ENCODE peak calls at places on chromosomes 5 and 9, in eight cellular contexts. A is AG10803, G is GM20000, M is Calu3, W is GM10248, P is cardiac fibroblast, L is fibroblast of pulmonary artery, V is HFF-Myc. Z is an unnamed sample.

GRCh38 chr9:129693741-129694140 is 28.3 kb downstream of the PRRX2 start:
- DNase-seq in G (no peak), A (no peak), P (no peak), W (no peak), V (no peak), L (no peak), M (no peak), Z (no peak)

GRCh38 chr9:114207034-114207815 is 51.9 kb downstream of the COL27A1 start:
- DNase-seq in P (no peak), W (no peak), A (peak), L (peak), M (no peak), G (no peak), V (no peak), Z (no peak)

GRCh38 chr9:28134577-28134976 is 561.3 kb upstream of the C9orf72 start:
- DNase-seq in A (no peak), L (no peak), G (no peak), V (no peak), W (no peak), M (no peak), P (no peak), Z (no peak)

GRCh38 chr5:172775326-172776234 is 4.6 kb upstream of the DUSP1 start:
- DNase-seq in W (no peak), P (peak), V (no peak), A (peak), M (no peak), L (peak), G (no peak), Z (no peak)

GRCh38 chr5:151092750-151093149 is 11.9 kb upstream of the TNIP1 start:
- DNase-seq in M (peak), G (no peak), A (peak), W (no peak), L (peak), P (peak), V (no peak), Z (no peak)

GRCh38 chr9:111975709-111976108 is 79.1 kb downstream of the UGCG start:
- DNase-seq in G (no peak), P (no peak), M (peak), L (no peak), W (no peak), A (no peak), V (no peak), Z (no peak)

GRCh38 chr5:160311491-160312138 is 749 bp downstream of the CCNJL start:
- DNase-seq in A (no peak), W (no peak), G (peak), L (peak), V (no peak), M (peak), P (peak), Z (no peak)

GRCh38 chr5:180339583-180340183 is 13.5 kb downstream of the GFPT2 start:
- DNase-seq in M (no peak), G (no peak), W (no peak), A (peak), P (peak), V (no peak), L (no peak), Z (no peak)

GRCh38 chr5:76337949-76338589 is 65.0 kb upstream of the IQGAP2 start:
- DNase-seq in V (peak), L (peak), P (peak), W (peak), A (peak), M (peak), G (peak), Z (peak)

GRCh38 chr5:75948441-75948840 is 134.7 kb upstream of the SV2C start:
- DNase-seq in P (no peak), L (no peak), A (no peak), V (no peak), W (no peak), M (no peak), G (no peak), Z (no peak)

GRCh38 chr9:124774131-124774978 is 2.6 kb upstream of the OLFML2A start:
- DNase-seq in A (peak), P (peak), M (peak), V (peak), L (peak), G (peak), W (peak), Z (peak)

GRCh38 chr5:110840347-110840960 is 101.6 kb downstream of the SLC25A46 start:
- DNase-seq in M (no peak), P (no peak), V (no peak), A (no peak), L (no peak), G (no peak), W (no peak), Z (no peak)

GRCh38 chr5:54261596-54261995 is 48.8 kb downstream of the ARL15 start:
- DNase-seq in V (no peak), P (no peak), W (no peak), L (no peak), A (no peak), G (no peak), M (no peak), Z (no peak)

GRCh38 chr9:4550777-4551476 is 60.7 kb downstream of the SLC1A1 start:
- DNase-seq in G (no peak), W (no peak), L (peak), M (no peak), P (peak), A (peak), V (no peak), Z (no peak)

GRCh38 chr5:2036885-2037284 is 154.2 kb upstream of the IRX4 start:
- DNase-seq in P (no peak), G (no peak), L (no peak), A (no peak), V (no peak), W (no peak), M (no peak), Z (no peak)

GRCh38 chr9:122418016-122418415 is 47.2 kb downstream of the PTGS1 start:
- DNase-seq in L (peak), G (no peak), M (no peak), A (peak), W (no peak), P (peak), V (no peak), Z (no peak)

GRCh38 chr9:12708562-12709298 is 15.5 kb downstream of the TYRP1 start:
- DNase-seq in M (no peak), P (peak), L (peak), V (no peak), A (peak), W (no peak), G (no peak), Z (peak)

GRCh38 chr5:127312131-127312530 is 21.5 kb downstream of the MEGF10 start:
- DNase-seq in V (no peak), L (no peak), M (no peak), W (no peak), P (no peak), A (no peak), G (no peak), Z (no peak)

GRCh38 chr9:96612105-96612965 is 7.3 kb downstream of the CDC14B start:
- DNase-seq in G (no peak), A (peak), V (peak), L (peak), P (peak), W (no peak), M (peak), Z (peak)

GRCh38 chr5:159178978-159179377 is 30.4 kb downstream of the RNF145 start:
- DNase-seq in M (peak), P (peak), W (no peak), A (peak), L (peak), G (peak), V (peak), Z (peak)

GRCh38 chr9:133763272-133764183 is 25.4 kb upstream of the SARDH start:
- DNase-seq in L (peak), G (no peak), P (peak), W (no peak), V (no peak), M (no peak), A (peak), Z (no peak)

GRCh38 chr5:15501057-15501791 is 1.2 kb downstream of the FBXL7 start:
- DNase-seq in L (peak), V (no peak), P (peak), A (peak), M (no peak), G (peak), W (no peak), Z (peak)

GRCh38 chr5:124583469-124584350 is 162.7 kb downstream of the ZNF608 start:
- DNase-seq in W (peak), L (peak), A (peak), V (peak), P (peak), M (peak), G (peak), Z (peak)

GRCh38 chr5:50320131-50320749 is 120.8 kb downstream of the EMB start:
- DNase-seq in P (no peak), A (no peak), V (no peak), G (no peak), L (no peak), M (no peak), W (no peak), Z (no peak)

GRCh38 chr5:67639311-67639710 is 442.7 kb upstream of the CD180 start:
- DNase-seq in P (no peak), V (no peak), A (peak), W (no peak), G (no peak), L (peak), M (no peak), Z (no peak)

GRCh38 chr5:123211084-123211483 is 122.0 kb downstream of the PRDM6 start:
- DNase-seq in W (no peak), M (no peak), G (no peak), P (no peak), A (no peak), L (no peak), V (no peak), Z (no peak)

DNA sequence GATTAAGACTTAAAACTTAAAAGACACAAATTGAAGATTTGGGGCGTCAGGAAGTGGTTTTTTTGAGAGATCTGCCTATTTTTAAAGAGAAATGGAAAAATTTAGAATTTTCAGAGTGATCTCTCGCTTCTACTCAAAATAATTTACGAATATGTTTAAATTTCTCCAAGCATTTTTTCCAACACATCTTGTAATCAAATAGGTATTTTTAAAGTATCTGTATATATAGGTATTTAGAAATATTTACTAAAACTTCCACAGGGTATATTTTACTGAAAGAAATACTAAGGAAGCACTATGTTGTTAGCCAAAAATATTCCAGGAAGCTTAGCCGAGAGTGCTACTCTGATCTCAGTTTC is 9.8 kb upstream of the PCDHB1 start:
- DNase-seq in G (no peak), P (no peak), V (no peak), L (no peak), M (no peak), A (no peak), W (no peak), Z (no peak)
- TF ChIP-seq CTCF in G (no peak), P (no peak), V (no peak), L (no peak), M (no peak), A (no peak), W (no peak), Z (no peak)

GRCh38 chr5:30121092-30121491 is 1072.4 kb upstream of the CDH6 start:
- DNase-seq in P (no peak), A (no peak), L (no peak), W (no peak), G (no peak), M (no peak), V (no peak), Z (no peak)
- TF ChIP-seq CTCF in P (no peak), A (no peak), L (no peak), W (no peak), G (no peak), M (no peak), V (no peak), Z (no peak)

GRCh38 chr5:135429886-135430437 is 17.2 kb downstream of the DCANP1 start:
- DNase-seq in V (no peak), G (no peak), M (no peak), P (peak), A (no peak), L (no peak), W (no peak), Z (no peak)

GRCh38 chr5:135434591-135435466 is 12.3 kb downstream of the DCANP1 start:
- DNase-seq in A (no peak), W (peak), P (no peak), L (no peak), G (no peak), V (no peak), M (no peak), Z (no peak)

GRCh38 chr5:135429326-135429725 is 17.8 kb downstream of the DCANP1 start:
- DNase-seq in P (peak), G (no peak), M (no peak), W (no peak), A (no peak), V (no peak), L (peak), Z (no peak)

GRCh38 chr5:135433626-135434426 is 13.3 kb downstream of the DCANP1 start:
- DNase-seq in P (peak), W (no peak), G (no peak), A (peak), M (no peak), L (peak), V (no peak), Z (no peak)

GRCh38 chr5:135432113-135432512 is 15.0 kb downstream of the DCANP1 start:
- DNase-seq in M (no peak), P (no peak), V (no peak), L (no peak), A (no peak), W (no peak), G (no peak), Z (no peak)
- TF ChIP-seq CTCF in M (no peak), P (no peak), V (no peak), L (no peak), A (no peak), W (no peak), G (no peak), Z (no peak)

GRCh38 chr5:14028188-14028587 is 83.7 kb upstream of the DNAH5 start:
- DNase-seq in V (no peak), L (no peak), P (no peak), M (no peak), W (no peak), G (no peak), A (no peak), Z (no peak)

GRCh38 chr5:14019768-14020167 is 75.3 kb upstream of the DNAH5 start:
- DNase-seq in V (no peak), P (no peak), W (no peak), M (no peak), L (no peak), G (no peak), A (no peak), Z (no peak)

GRCh38 chr5:14029185-14029584 is 84.7 kb upstream of the DNAH5 start:
- DNase-seq in W (no peak), M (no peak), L (no peak), V (no peak), G (no peak), P (no peak), A (no peak), Z (no peak)

DNA sequence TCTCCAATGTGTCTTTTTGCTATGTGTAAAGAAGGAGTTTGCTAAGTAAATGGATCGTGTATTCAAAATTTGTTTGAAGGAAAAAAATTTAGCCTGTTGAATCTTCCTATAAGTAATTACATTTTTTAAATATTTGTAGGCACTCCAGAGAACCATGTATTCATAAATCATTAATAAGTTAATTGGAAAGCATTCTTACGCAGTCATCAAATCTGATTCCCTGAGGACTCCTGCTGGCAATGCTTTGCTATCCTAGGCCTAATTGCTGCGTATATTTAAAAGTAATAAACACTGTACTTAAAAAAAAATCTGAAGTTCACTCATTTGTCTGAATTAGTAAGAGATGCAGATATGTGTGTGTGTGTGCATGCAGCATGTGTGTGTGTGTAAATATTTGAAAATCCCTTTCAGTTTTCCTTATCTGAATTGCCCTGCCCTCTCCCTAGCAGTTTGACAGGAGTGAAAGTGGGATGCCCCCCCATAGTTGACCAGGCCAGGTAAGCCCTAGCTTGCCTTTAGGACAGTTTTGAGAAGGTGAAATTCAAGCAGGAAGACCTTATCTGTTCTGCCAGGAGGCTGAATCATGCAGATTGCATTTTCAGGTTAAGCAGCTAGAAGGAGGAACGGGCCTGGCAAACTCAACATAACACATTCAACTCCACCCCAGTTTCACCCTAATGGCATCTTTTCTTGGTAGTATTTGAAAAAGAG is 81.2 kb upstream of the DNAH5 start:
- DNase-seq in M (peak), A (no peak), G (no peak), P (no peak), V (no peak), W (no peak), L (no peak), Z (no peak)
- TF ChIP-seq CTCF in M (no peak), A (no peak), G (no peak), P (no peak), V (no peak), W (no peak), L (no peak), Z (no peak)

DNA sequence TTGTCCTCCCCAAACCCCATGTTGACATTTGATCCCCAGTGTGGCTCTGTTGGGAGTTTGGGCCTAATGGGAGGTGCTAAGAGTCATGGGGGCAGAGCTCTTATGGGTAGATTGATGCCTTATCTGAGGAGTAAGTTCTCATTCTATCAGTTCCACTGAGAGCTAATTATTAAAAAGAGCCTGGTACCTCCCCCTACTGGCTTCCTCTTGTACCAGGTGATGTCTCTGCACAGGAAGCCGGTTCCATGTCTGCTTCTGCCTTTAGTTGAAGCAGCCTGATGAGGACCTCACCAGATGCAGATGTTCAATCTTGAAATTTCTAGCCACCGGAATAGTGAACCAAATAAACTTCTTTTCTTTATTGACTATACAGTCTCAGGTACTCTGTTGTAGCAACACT is 10.8 kb downstream of the GABRB2 start:
- DNase-seq in A (no peak), P (no peak), L (no peak), W (no peak), M (no peak), V (no peak), G (no peak), Z (no peak)
- TF ChIP-seq CTCF in A (no peak), P (no peak), L (no peak), W (peak), M (no peak), V (no peak), G (no peak), Z (no peak)

DNA sequence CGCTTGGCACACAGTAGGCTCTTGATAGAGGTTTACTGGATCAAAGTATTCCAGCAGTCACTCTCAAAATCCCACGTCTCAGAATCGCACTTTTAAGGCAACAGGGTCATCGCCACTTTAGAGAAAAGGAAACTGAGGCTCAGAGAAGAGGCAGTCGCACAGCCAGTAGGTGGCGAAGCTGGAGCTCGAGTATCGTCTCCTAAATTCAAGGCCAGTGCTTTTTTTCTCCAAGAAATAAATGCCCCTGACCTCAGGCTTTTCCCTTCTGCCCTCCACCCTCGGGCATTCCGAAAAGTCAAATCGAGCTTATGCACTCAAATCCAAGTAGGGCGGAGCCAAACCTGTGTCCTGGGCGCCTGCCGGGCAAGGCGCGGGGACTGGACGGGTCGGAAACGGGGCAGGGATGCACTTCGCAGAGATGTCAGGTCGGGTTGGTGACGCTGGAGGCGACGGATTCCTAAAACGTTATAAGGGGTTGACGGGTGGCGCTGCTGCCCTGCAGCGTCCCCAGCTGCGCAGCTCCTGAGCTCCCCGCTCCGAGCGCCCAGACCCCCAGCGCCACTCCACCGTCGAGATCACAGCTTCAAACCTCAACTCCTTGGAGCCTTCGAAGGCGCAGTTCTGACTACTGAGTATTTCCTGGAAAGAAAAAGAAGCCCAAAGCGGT is 4.7 kb upstream of the FOXB2 start:
- DNase-seq in L (no peak), W (peak), P (no peak), M (no peak), V (no peak), G (no peak), A (no peak), Z (no peak)
- TF ChIP-seq CTCF in L (peak), W (no peak), P (peak), M (no peak), V (no peak), G (no peak), A (peak), Z (peak)

GRCh38 chr5:174816858-174817257 is 92.5 kb downstream of the MSX2 start:
- DNase-seq in G (no peak), W (no peak), A (no peak), M (peak), P (no peak), L (no peak), V (no peak), Z (no peak)
- TF ChIP-seq CTCF in G (no peak), W (no peak), A (peak), M (peak), P (peak), L (peak), V (peak), Z (peak)

GRCh38 chr5:23139338-23140171 is 286.4 kb upstream of the CDH12 start:
- DNase-seq in G (peak), L (peak), V (no peak), A (no peak), M (no peak), P (peak), W (no peak), Z (no peak)
- TF ChIP-seq CTCF in G (peak), L (peak), V (no peak), A (no peak), M (no peak), P (peak), W (peak), Z (no peak)

DNA sequence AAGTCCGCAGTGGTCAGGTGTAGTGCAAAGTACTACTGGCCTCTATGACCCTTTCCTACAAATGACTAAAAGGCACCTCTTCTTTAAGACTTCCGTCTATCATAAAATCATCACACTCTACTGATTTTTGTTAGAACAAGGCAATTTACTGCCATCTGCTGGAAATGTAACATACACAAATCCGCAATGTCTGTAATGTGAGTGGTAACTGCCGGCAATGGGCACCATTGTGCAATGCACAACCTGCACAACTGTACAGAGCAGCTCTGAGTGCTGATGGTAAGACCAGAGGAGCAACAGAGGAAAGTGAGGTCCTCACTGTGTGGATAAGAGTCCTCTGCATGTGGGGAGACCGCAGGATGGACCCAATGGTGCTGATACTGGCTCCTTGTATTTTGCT is 103.8 kb downstream of the ATPSCKMT start:
- DNase-seq in L (peak), A (peak), M (no peak), P (peak), G (no peak), V (peak), W (no peak), Z (no peak)
- TF ChIP-seq CTCF in L (peak), A (peak), M (peak), P (peak), G (no peak), V (peak), W (peak), Z (peak)

Z was measured in astrocyte of the cerebellum.